ENCODE peak calls at places on chromosome 17, in four cellular contexts. X is K562, Q is GM12878, F is HepG2. B is an unnamed sample.

GRCh38 chr17:58932956-58933355 is 173.7 kb downstream of the TRIM37 start:
- DNase-seq in X (no peak), Q (no peak), F (no peak), B (no peak)

GRCh38 chr17:1227917-1228751 is 42.1 kb upstream of the BHLHA9 start:
- DNase-seq in X (no peak), Q (peak), F (no peak), B (peak)

GRCh38 chr17:44792276-44792675 is 33.5 kb downstream of the ADAM11 start:
- DNase-seq in X (no peak), Q (no peak), F (no peak), B (no peak)

GRCh38 chr17:36008998-36009665 is 7.8 kb upstream of the CCL15 start:
- DNase-seq in X (peak), Q (no peak), F (peak), B (no peak)

GRCh38 chr17:49587366-49588073 is 11.8 kb downstream of the NXPH3 start:
- DNase-seq in X (no peak), Q (no peak), F (no peak), B (no peak)

GRCh38 chr17:22484826-22485225 is 792.5 kb downstream of the KCNJ18 start:
- DNase-seq in X (no peak), Q (no peak), F (no peak), B (no peak)

GRCh38 chr17:51091635-51092034 is 29.0 kb downstream of the SPAG9 start:
- DNase-seq in X (no peak), Q (no peak), F (no peak), B (no peak)

GRCh38 chr17:36461330-36462110 is 25.0 kb upstream of the ZNHIT3 start:
- DNase-seq in X (no peak), Q (no peak), F (no peak), B (no peak)

GRCh38 chr17:78605429-78605828 is 28.2 kb upstream of the DNAH17 start:
- DNase-seq in X (no peak), Q (no peak), F (no peak), B (no peak)

GRCh38 chr17:50763716-50764450 is 3.4 kb downstream of the ANKRD40CL start:
- DNase-seq in X (no peak), Q (no peak), F (no peak), B (no peak)

GRCh38 chr17:27478901-27479531 is 22.8 kb downstream of the KSR1 start:
- DNase-seq in X (peak), Q (no peak), F (no peak), B (no peak)

GRCh38 chr17:67421869-67422273 is 44.8 kb downstream of the PITPNC1 start:
- DNase-seq in X (no peak), Q (peak), F (peak), B (no peak)

GRCh38 chr17:12522743-12523181 is 142.9 kb upstream of the MYOCD start:
- DNase-seq in X (no peak), Q (no peak), F (peak), B (no peak)

GRCh38 chr17:70241071-70241470 is 71.7 kb downstream of the KCNJ2 start:
- DNase-seq in X (no peak), Q (no peak), F (no peak), B (no peak)

GRCh38 chr17:49218941-49219913 is 8.7 kb downstream of the ABI3 start:
- DNase-seq in X (peak), Q (peak), F (no peak), B (peak)

GRCh38 chr17:38353084-38353604 is 1.5 kb downstream of the SOCS7 start:
- DNase-seq in X (no peak), Q (no peak), F (no peak), B (no peak)

GRCh38 chr17:55454906-55455474 is 33.4 kb upstream of the MMD start:
- DNase-seq in X (no peak), Q (no peak), F (peak), B (no peak)

GRCh38 chr17:18037482-18037881 is 1.5 kb downstream of the ATPAF2 start:
- DNase-seq in X (no peak), Q (no peak), F (no peak), B (no peak)

GRCh38 chr17:48575066-48575582 is 3.0 kb downstream of the HOXB4 start:
- DNase-seq in X (no peak), Q (no peak), F (no peak), B (no peak)

GRCh38 chr17:48429638-48430586 is at the start of gene SKAP1:
- DNase-seq in X (no peak), Q (no peak), F (no peak), B (no peak)

GRCh38 chr17:11900103-11900502 is 97.2 kb downstream of the ZNF18 start:
- DNase-seq in X (no peak), Q (no peak), F (no peak), B (no peak)

GRCh38 chr17:22703786-22704441 is 1011.6 kb downstream of the KCNJ18 start:
- DNase-seq in X (peak), Q (no peak), F (no peak), B (no peak)

GRCh38 chr17:3974980-3975379 is 10.7 kb upstream of the ATP2A3 start:
- DNase-seq in X (no peak), Q (no peak), F (no peak), B (no peak)

GRCh38 chr17:74325743-74326379 is at the start of gene KIF19:
- DNase-seq in X (peak), Q (no peak), F (no peak), B (no peak)

GRCh38 chr17:72270530-72270929 is 149.7 kb downstream of the SOX9 start:
- DNase-seq in X (no peak), Q (no peak), F (no peak), B (no peak)

GRCh38 chr17:72151565-72152391 is 31.0 kb downstream of the SOX9 start:
- DNase-seq in X (peak), Q (no peak), F (peak), B (no peak)

GRCh38 chr17:34171245-34171818 is 83.8 kb upstream of the CCL2 start:
- DNase-seq in X (peak), Q (no peak), F (peak), B (no peak)

GRCh38 chr17:43857141-43857540 is 10.2 kb downstream of the CD300LG start:
- DNase-seq in X (no peak), Q (no peak), F (no peak), B (no peak)

GRCh38 chr17:36142230-36142629 is 34.2 kb downstream of the TBC1D3B start:
- DNase-seq in X (no peak), Q (no peak), F (no peak), B (no peak)

GRCh38 chr17:61217878-61218437 is 181.7 kb upstream of the TBX2 start:
- DNase-seq in X (no peak), Q (no peak), F (no peak), B (no peak)

GRCh38 chr17:15351925-15352324 is 10.5 kb upstream of the TEKT3 start:
- DNase-seq in X (no peak), Q (no peak), F (no peak), B (no peak)

GRCh38 chr17:17519886-17520285 is 23.7 kb upstream of the RASD1 start:
- DNase-seq in X (no peak), Q (no peak), F (no peak), B (no peak)

GRCh38 chr17:74259667-74260524 is 14.1 kb upstream of the DNAI2 start:
- DNase-seq in X (no peak), Q (no peak), F (no peak), B (no peak)

GRCh38 chr17:44543213-44543904 is 13.9 kb upstream of the FZD2 start:
- DNase-seq in X (no peak), Q (no peak), F (peak), B (peak)

GRCh38 chr17:58785097-58785496 is 29.4 kb downstream of the PPM1E start:
- DNase-seq in X (no peak), Q (no peak), F (no peak), B (no peak)

GRCh38 chr17:1001640-1002411 is 4.9 kb downstream of the TIMM22 start:
- DNase-seq in X (no peak), Q (no peak), F (no peak), B (no peak)

GRCh38 chr17:74759941-74760340 is 11.5 kb downstream of the NHERF1 start:
- DNase-seq in X (no peak), Q (no peak), F (no peak), B (no peak)

GRCh38 chr17:61088556-61088955 is 311.1 kb upstream of the TBX2 start:
- DNase-seq in X (no peak), Q (no peak), F (no peak), B (no peak)

GRCh38 chr17:62921837-62922236 is 44.2 kb upstream of the TANC2 start:
- DNase-seq in X (no peak), Q (no peak), F (no peak), B (no peak)

GRCh38 chr17:62927083-62927482 is 39.0 kb upstream of the TANC2 start:
- DNase-seq in X (no peak), Q (no peak), F (no peak), B (no peak)

GRCh38 chr17:62923515-62924150 is 42.4 kb upstream of the TANC2 start:
- DNase-seq in X (no peak), Q (no peak), F (no peak), B (no peak)

GRCh38 chr17:62929320-62929719 is 36.7 kb upstream of the TANC2 start:
- DNase-seq in X (no peak), Q (no peak), F (no peak), B (no peak)

DNA sequence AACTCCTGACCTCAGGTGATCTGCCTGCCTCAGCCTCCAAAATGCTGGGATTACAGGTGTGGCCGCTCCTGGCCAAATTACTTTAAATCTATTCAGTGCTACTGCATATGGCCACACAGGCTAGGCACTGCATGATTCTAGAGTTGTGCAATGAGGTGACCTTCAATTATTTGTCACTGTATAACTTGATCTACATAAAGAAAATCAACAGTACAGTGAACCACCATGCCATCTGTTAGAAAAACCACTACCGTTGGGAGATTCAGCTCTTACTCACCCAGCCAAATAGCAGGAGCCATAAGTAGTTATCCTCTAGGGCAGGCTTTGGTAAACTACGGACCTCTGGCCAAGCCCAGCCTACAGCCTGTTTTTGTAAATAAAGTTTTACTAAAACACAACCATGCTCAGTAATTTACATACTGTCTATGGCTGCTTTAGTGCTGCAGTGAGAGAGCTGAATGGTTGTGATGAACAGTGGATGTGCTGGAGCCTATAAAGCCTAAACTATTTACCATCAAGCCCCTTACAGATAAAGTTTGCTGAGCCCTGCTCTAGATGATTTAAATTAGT is 40.7 kb upstream of the TANC2 start:
- DNase-seq in X (no peak), Q (no peak), F (no peak), B (no peak)
- TF ChIP-seq ATF2 in X (no peak), Q (no peak), F (no peak), B (no peak)

GRCh38 chr17:82269882-82270500 is 3.5 kb downstream of the CSNK1D start:
- DNase-seq in X (no peak), Q (no peak), F (no peak), B (no peak)
- TF ChIP-seq GABPA in X (no peak), Q (no peak), F (no peak), B (no peak)

DNA sequence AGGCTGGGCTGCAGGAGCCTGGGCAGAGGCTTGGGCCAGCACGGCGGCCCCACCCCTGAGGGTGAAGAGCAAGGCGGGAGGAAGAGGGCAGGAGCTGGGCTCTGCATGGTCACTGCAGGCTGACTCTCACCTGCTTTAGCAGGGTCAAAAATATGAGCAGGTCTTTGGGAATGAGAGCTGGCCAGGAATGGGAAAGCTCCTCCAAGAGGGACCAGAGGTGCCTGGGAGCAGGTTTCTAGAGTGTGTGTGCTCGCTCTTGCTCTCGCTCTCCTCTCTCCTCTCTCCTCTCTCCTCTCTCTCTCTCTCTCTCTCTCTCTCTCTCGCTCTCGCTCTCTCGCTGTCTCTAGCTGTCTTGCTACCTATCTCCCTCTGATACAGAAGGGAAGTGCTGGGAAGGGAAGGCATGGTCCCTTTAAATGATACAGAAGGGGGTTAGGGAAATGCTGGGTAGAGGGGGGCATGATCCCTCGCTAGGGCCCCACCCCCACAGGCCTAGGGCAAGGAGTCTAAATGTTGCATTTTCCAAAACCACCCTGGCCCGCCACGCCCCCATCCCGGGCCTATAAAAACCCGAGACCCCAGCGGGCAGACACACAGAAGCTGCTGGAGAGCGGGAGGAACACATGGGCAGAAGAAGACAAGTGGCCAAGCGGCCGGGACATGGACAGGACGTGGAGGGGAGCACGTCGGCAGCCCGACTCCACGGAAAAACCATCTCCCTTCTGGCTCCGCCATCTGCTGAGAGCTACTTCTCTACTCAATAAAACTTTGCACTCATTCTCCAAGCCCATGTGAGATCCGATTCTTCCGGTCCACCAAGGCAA is 34.4 kb upstream of the ENPP7 start:
- DNase-seq in X (no peak), Q (no peak), F (no peak), B (no peak)
- TF ChIP-seq CHD2 in X (no peak), Q (no peak), F (no peak), B (no peak)

GRCh38 chr17:40596261-40596919 is 31.1 kb upstream of the CCR7 start:
- DNase-seq in X (peak), Q (peak), F (peak), B (no peak)
- TF ChIP-seq ATF2 in X (no peak), Q (no peak), F (no peak), B (no peak)

GRCh38 chr17:77498056-77498785 is 357.5 kb downstream of the SEC14L1 start:
- DNase-seq in X (no peak), Q (no peak), F (no peak), B (no peak)

GRCh38 chr17:77497578-77497934 is 356.8 kb downstream of the SEC14L1 start:
- DNase-seq in X (no peak), Q (no peak), F (no peak), B (no peak)

GRCh38 chr17:77495575-77495974 is 354.8 kb downstream of the SEC14L1 start:
- DNase-seq in X (no peak), Q (no peak), F (no peak), B (no peak)

GRCh38 chr17:77496401-77496801 is 355.6 kb downstream of the SEC14L1 start:
- DNase-seq in X (no peak), Q (no peak), F (no peak), B (no peak)

GRCh38 chr17:77496831-77497577 is 356.2 kb downstream of the SEC14L1 start:
- DNase-seq in X (no peak), Q (no peak), F (no peak), B (no peak)
- TF ChIP-seq GABPA in X (no peak), Q (no peak), F (no peak), B (no peak)

GRCh38 chr17:82890926-82891678 is 51.3 kb upstream of the ZNF750 start:
- DNase-seq in X (no peak), Q (no peak), F (no peak), B (no peak)
- TF ChIP-seq CHD2 in X (no peak), Q (no peak), F (no peak), B (no peak)

GRCh38 chr17:2421315-2422147 is 20.7 kb upstream of the MNT start:
- DNase-seq in X (no peak), Q (no peak), F (no peak), B (no peak)
- TF ChIP-seq ATF2 in X (no peak), Q (no peak), F (no peak), B (no peak)

GRCh38 chr17:33137411-33137810 is 145.8 kb downstream of the SPACA3 start:
- DNase-seq in X (no peak), Q (no peak), F (no peak), B (no peak)

GRCh38 chr17:33145941-33146340 is 147.2 kb downstream of the ASIC2 start:
- DNase-seq in X (no peak), Q (no peak), F (no peak), B (no peak)

GRCh38 chr17:33144837-33145236 is 148.3 kb downstream of the ASIC2 start:
- DNase-seq in X (no peak), Q (no peak), F (no peak), B (no peak)

GRCh38 chr17:33140413-33141099 is 148.9 kb downstream of the SPACA3 start:
- DNase-seq in X (no peak), Q (no peak), F (no peak), B (no peak)

GRCh38 chr17:33142703-33143299 is 150.3 kb downstream of the ASIC2 start:
- DNase-seq in X (peak), Q (no peak), F (no peak), B (no peak)
- TF ChIP-seq GABPA in X (no peak), Q (no peak), F (no peak), B (no peak)

B was measured in H1.